ENCODE peak calls at places on chromosomes 3 and 15, in five cellular contexts. K is SK-N-SH, Q is HepG2, Z is K562, G is GM12878. L is an unnamed sample.

GRCh38 chr3:16439163-16439847 is 74.2 kb downstream of the RFTN1 start:
- DNase-seq in K (no peak), Q (no peak), Z (no peak), G (no peak), L (no peak)

GRCh38 chr3:121883507-121883906 is 10.7 kb upstream of the SLC15A2 start:
- DNase-seq in K (peak), Q (peak), Z (peak), G (no peak), L (peak)

GRCh38 chr3:9211155-9211950 is 38.1 kb downstream of the SRGAP3 start:
- DNase-seq in K (peak), Q (no peak), Z (no peak), G (no peak), L (no peak)

GRCh38 chr15:85649372-85649771 is 145.4 kb downstream of the KLHL25 start:
- DNase-seq in K (no peak), Q (peak), Z (no peak), G (no peak), L (no peak)

GRCh38 chr3:79651536-79652065 is 116.2 kb downstream of the ROBO1 start:
- DNase-seq in K (no peak), Q (no peak), Z (no peak), G (no peak), L (no peak)

GRCh38 chr3:197926418-197926817 is 23.6 kb upstream of the RPL35A start:
- DNase-seq in K (no peak), Q (no peak), Z (peak), G (no peak), L (no peak)

GRCh38 chr3:43043071-43043766 is 62.7 kb downstream of the POMGNT2 start:
- DNase-seq in K (no peak), Q (no peak), Z (no peak), G (no peak), L (no peak)

GRCh38 chr3:24196526-24196925 is 251.4 kb downstream of the NR1D2 start:
- DNase-seq in K (no peak), Q (no peak), Z (no peak), G (no peak), L (no peak)

GRCh38 chr15:35061171-35062163 is 23.6 kb downstream of the NANOGP8 start:
- DNase-seq in K (no peak), Q (no peak), Z (no peak), G (no peak), L (no peak)

GRCh38 chr3:150255416-150255815 is 152.7 kb upstream of the TSC22D2 start:
- DNase-seq in K (no peak), Q (peak), Z (no peak), G (no peak), L (no peak)

GRCh38 chr3:139757448-139758030 is 79.8 kb upstream of the NMNAT3 start:
- DNase-seq in K (no peak), Q (no peak), Z (no peak), G (no peak), L (no peak)

GRCh38 chr3:141234283-141234682 is 2.7 kb downstream of the PXYLP1 start:
- DNase-seq in K (no peak), Q (no peak), Z (no peak), G (no peak), L (no peak)

GRCh38 chr15:64246364-64247189 is 83.8 kb upstream of the PPIB start:
- DNase-seq in K (no peak), Q (peak), Z (peak), G (peak), L (peak)

GRCh38 chr3:18808423-18808822 is 339.9 kb upstream of the KCNH8 start:
- DNase-seq in K (no peak), Q (no peak), Z (no peak), G (no peak), L (no peak)

GRCh38 chr15:98139337-98139736 is 178.8 kb downstream of the ARRDC4 start:
- DNase-seq in K (no peak), Q (no peak), Z (no peak), G (no peak), L (no peak)

GRCh38 chr3:133206921-133207320 is 168.7 kb downstream of the TMEM108 start:
- DNase-seq in K (no peak), Q (no peak), Z (no peak), G (no peak), L (no peak)

GRCh38 chr3:133209871-133210550 is 171.8 kb downstream of the TMEM108 start:
- DNase-seq in K (no peak), Q (no peak), Z (no peak), G (peak), L (no peak)

GRCh38 chr3:133213942-133214341 is 175.8 kb downstream of the TMEM108 start:
- DNase-seq in K (no peak), Q (no peak), Z (no peak), G (no peak), L (no peak)

GRCh38 chr3:133208184-133208583 is 170.0 kb downstream of the TMEM108 start:
- DNase-seq in K (no peak), Q (no peak), Z (no peak), G (no peak), L (no peak)

DNA sequence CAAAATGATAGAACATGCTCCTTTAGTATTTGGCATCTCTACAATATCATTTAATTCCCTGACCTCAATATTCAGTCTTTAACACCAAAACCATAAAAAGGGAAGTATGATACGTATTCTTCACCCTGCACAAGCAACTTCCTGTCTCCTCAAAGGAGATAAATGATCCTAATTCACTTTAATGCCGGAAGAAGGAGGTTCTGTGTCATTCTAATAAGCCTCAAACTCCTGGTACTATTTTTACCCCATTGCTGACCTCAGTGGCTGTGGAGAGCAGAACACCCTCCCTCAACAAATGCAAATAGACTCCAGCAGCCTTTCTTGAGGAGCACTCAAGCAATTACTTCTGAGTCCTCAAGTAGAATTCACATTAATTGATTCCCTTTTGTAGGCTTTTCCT is 173.3 kb downstream of the TMEM108 start:
- DNase-seq in K (no peak), Q (no peak), Z (peak), G (peak), L (no peak)
- TF ChIP-seq ZBTB33 in K (no peak), Q (no peak), Z (no peak), G (no peak), L (no peak)

GRCh38 chr3:55789516-55789915 is 302.4 kb upstream of the WNT5A start:
- DNase-seq in K (no peak), Q (no peak), Z (no peak), G (no peak), L (no peak)

GRCh38 chr3:55795296-55795695 is 308.2 kb upstream of the WNT5A start:
- DNase-seq in K (no peak), Q (no peak), Z (no peak), G (no peak), L (no peak)

GRCh38 chr3:55792010-55792409 is 304.9 kb upstream of the WNT5A start:
- DNase-seq in K (no peak), Q (no peak), Z (no peak), G (no peak), L (no peak)

GRCh38 chr3:55795736-55796135 is 308.6 kb upstream of the WNT5A start:
- DNase-seq in K (no peak), Q (peak), Z (no peak), G (no peak), L (no peak)

DNA sequence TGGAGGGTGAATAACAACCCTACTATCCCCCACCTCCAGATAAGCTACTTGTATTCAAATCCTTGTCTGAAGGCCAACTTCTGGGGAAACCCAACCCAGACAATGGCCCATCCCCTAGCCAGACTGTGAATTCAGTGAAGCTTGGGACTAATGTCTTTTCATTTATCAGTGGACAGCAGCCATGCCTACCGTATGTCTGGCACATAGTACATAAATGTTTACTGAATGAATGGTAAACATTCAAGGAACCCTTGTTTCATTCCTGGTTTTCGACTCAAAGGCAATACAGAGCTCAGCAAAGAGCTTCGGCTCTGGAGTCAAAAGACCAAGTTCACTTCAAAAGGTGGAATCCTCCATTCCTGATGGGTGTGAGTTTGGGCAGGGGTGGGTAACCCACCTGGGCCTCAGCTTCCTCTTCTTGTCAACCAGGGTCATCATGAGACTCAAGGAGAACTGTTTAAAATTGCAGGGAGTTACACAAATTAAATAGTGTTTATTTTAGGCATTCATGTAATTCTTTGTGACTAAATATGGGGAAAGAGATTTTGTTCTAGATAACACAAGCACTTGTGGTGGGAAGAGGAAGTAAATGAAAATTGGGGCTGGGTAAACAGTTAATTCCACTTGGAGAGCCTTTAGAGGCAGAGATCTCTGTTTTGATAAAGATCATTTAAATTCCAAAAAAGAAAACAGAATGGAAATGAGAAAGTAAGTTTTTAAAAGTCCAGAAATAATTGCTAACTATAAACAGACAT is 303.7 kb upstream of the WNT5A start:
- DNase-seq in K (no peak), Q (no peak), Z (no peak), G (no peak), L (no peak)
- TF ChIP-seq ZBTB33 in K (no peak), Q (no peak), Z (no peak), G (no peak), L (no peak)

GRCh38 chr3:187925326-187925725 is 180.1 kb upstream of the BCL6 start:
- DNase-seq in K (no peak), Q (no peak), Z (no peak), G (no peak), L (no peak)
- TF ChIP-seq ZBTB33 in K (no peak), Q (no peak), Z (no peak), G (no peak), L (no peak)

DNA sequence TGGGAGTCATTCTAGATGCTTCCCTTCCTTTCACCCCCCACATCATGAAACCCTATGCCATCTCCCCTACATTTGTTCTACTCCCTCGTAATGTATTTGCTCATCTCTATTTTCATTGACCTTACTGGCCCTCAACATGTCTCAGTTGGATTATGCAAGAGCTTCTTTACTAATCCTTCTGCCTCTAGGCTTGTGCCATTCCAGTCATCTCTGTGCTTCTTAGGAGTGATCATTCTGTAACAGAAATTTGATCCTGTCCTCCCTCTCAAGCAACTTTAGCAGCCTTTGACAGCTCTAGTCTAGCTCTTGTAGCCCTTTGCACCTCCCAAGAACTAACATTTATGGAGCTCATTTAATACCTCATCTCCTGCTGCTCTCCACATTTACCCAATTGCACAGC is 64.7 kb downstream of the ISL2 start:
- DNase-seq in K (no peak), Q (no peak), Z (no peak), G (no peak), L (no peak)
- TF ChIP-seq ZBTB33 in K (no peak), Q (no peak), Z (no peak), G (no peak), L (no peak)

DNA sequence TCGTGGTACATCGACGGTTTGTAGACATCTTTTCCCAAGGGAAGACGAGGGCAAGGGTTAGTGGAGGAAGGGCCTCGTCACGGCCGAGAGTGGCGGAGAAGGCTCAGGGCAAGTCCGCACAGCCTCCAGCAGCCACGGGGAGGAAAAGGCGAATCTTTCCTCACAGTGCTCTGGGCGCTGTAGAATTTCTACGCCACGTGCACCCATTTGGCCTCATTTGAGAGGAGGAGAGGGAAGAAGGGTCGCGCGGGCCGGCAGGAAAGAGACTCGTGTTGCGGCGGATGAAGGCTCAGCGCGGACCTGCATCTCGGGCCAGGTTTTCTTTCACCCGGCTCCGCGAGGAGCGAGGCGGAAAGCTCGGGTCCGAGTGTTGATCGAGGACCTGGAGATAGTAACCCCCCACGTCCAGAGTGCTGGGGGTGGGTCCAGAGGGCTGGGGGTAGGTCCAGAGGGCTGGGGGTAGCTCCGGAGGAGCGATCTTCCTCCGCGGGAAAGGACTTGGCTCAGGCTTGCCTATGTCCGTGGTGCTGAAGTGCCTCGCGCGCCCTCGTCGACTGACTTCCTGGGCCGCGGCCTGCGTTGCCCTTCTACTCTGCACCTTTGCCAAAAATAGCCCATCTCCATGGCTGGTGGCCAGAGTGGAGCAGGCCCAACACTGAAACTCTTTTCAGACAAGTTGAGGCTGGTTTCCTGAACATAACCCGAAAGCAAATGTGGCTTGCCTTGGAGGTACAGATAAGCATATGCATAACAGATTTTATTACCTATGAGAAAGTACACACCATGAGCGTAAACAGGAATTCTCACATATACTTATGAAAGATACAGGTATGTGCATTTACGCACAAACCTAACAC is 1.1 kb downstream of the SLC35G2 start:
- DNase-seq in K (peak), Q (peak), Z (no peak), G (no peak), L (no peak)
- TF ChIP-seq ZBTB33 in K (no peak), Q (no peak), Z (peak), G (no peak), L (no peak)

DNA sequence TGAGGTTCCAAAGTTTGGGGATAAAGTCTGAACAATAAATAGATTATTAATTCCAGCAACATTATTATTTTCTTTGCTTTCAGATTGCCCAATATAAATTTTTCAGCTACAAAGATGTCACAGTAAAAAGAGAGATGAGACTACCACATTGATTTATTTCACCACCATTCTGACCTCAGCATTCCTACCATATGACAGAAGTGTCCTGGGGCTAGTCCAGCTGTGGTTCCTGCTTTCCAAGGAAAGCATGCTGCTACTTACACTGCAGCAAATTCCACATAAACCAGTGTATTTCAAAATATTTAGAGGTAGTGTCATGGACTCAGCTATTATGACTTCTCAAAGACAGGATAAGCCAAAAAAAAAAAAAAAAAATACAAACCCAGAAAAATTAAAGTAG is 494.1 kb upstream of the ZNF385D start:
- DNase-seq in K (no peak), Q (no peak), Z (no peak), G (no peak), L (no peak)
- TF ChIP-seq ZBTB33 in K (no peak), Q (no peak), Z (no peak), G (no peak), L (no peak)

GRCh38 chr3:181333394-181333793 is 343.9 kb upstream of the DNAJC19 start:
- DNase-seq in K (no peak), Q (no peak), Z (no peak), G (no peak), L (no peak)
- TF ChIP-seq ZBTB33 in K (no peak), Q (no peak), Z (no peak), G (no peak), L (no peak)

GRCh38 chr3:148759425-148759824 is 61.7 kb downstream of the AGTR1 start:
- DNase-seq in K (no peak), Q (no peak), Z (no peak), G (no peak), L (no peak)

GRCh38 chr3:148758303-148758884 is 60.7 kb downstream of the AGTR1 start:
- DNase-seq in K (no peak), Q (no peak), Z (no peak), G (no peak), L (no peak)

GRCh38 chr3:148763921-148764320 is 63.7 kb upstream of the CPB1 start:
- DNase-seq in K (no peak), Q (no peak), Z (no peak), G (no peak), L (no peak)
- TF ChIP-seq ZBTB33 in K (no peak), Q (no peak), Z (no peak), G (no peak), L (no peak)

DNA sequence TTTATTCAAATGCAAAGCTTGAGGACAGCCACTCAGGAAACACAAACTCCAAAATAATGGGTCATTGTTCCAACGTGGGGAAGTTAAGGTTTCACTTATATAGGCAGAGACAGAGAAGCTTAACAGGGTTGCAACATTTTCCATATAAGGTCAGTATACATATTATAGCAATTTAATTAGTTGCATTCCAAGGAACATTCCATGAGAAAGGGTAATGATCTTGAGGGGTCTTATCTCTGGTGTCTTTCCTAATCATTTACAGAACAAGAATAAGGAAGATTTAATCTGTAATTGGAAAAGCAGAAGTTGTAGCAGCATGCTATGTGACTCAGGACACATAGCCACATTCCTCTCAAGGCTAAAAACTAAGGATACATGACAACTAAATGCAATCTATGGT is 4.9 kb downstream of the MNS1 start:
- DNase-seq in K (no peak), Q (no peak), Z (no peak), G (no peak), L (no peak)
- TF ChIP-seq ZBTB33 in K (no peak), Q (no peak), Z (no peak), G (no peak), L (no peak)

GRCh38 chr3:113912551-113913246 is 35.1 kb upstream of the ZDHHC23 start:
- DNase-seq in K (peak), Q (peak), Z (peak), G (peak), L (peak)
- TF ChIP-seq ZBTB33 in K (no peak), Q (no peak), Z (no peak), G (no peak), L (no peak)